ENCODE peak calls at places on chromosomes 12 and 14, in ten cellular contexts. C is SJSA1, F is transverse colon, Z is cardiac fibroblast, M is heart left ventricle, B is left ventricle myocardium inferior, N is pancreas, V is esophagus squamous epithelium, L is foreskin fibroblast, K is AG10803. X is an unnamed sample.

GRCh38 chr12:48924617-48925217 is 575 bp downstream of the FKBP11 start:
- DNase-seq in C (peak), F (peak), Z (peak), M (peak), B (peak), N (peak), V (no peak), L (peak), K (peak), X (peak)

GRCh38 chr12:119859241-119859640 is 17.9 kb downstream of the CIT start:
- DNase-seq in C (no peak), F (no peak), Z (no peak), M (no peak), B (no peak), N (no peak), V (no peak), L (no peak), K (no peak), X (no peak)

GRCh38 chr12:1117371-1117770 is 126.3 kb downstream of the ERC1 start:
- DNase-seq in C (no peak), F (no peak), Z (peak), M (no peak), B (no peak), N (no peak), V (no peak), L (peak), K (no peak), X (no peak)

GRCh38 chr14:29724991-29725390 is 202.7 kb downstream of the PRKD1 start:
- DNase-seq in C (no peak), F (no peak), Z (peak), M (no peak), B (no peak), N (peak), V (no peak), L (peak), K (no peak), X (peak)

GRCh38 chr12:27032679-27033078 is 10.3 kb downstream of the MED21 start:
- DNase-seq in C (no peak), F (no peak), Z (no peak), M (no peak), B (no peak), N (no peak), V (no peak), L (no peak), K (no peak), X (no peak)

GRCh38 chr14:100731846-100732765 is 5.4 kb downstream of the DLK1 start:
- DNase-seq in C (no peak), F (no peak), Z (no peak), M (peak), B (no peak), N (no peak), V (no peak), L (no peak), K (no peak), X (no peak)

GRCh38 chr12:6958609-6959375 is 7.6 kb downstream of the PTPN6 start:
- DNase-seq in C (no peak), F (peak), Z (no peak), M (peak), B (peak), N (no peak), V (no peak), L (no peak), K (no peak), X (peak)

GRCh38 chr12:6200266-6201198 is at the start of gene CD9:
- DNase-seq in C (peak), F (peak), Z (no peak), M (peak), B (peak), N (peak), V (no peak), L (peak), K (no peak), X (no peak)

GRCh38 chr12:101642115-101643067 is 47.6 kb downstream of the MYBPC1 start:
- DNase-seq in C (no peak), F (peak), Z (no peak), M (no peak), B (no peak), N (peak), V (no peak), L (peak), K (no peak), X (no peak)

GRCh38 chr12:93419388-93420034 is 22.2 kb downstream of the UBE2N start:
- DNase-seq in C (no peak), F (no peak), Z (peak), M (no peak), B (no peak), N (no peak), V (no peak), L (peak), K (peak), X (peak)

GRCh38 chr12:130195369-130195768 is 33.1 kb downstream of the FZD10 start:
- DNase-seq in C (no peak), F (no peak), Z (no peak), M (no peak), B (no peak), N (no peak), V (no peak), L (no peak), K (no peak), X (no peak)

GRCh38 chr14:20632448-20632830 is 9.1 kb downstream of the OR6S1 start:
- DNase-seq in C (no peak), F (no peak), Z (no peak), M (no peak), B (no peak), N (no peak), V (no peak), L (no peak), K (no peak), X (no peak)

GRCh38 chr14:55073856-55074255 is 22.4 kb downstream of the MAPK1IP1L start:
- DNase-seq in C (no peak), F (no peak), Z (peak), M (no peak), B (no peak), N (no peak), V (no peak), L (peak), K (peak), X (no peak)

GRCh38 chr14:23863836-23864235 is 89.7 kb upstream of the DHRS4 start:
- DNase-seq in C (no peak), F (no peak), Z (no peak), M (no peak), B (no peak), N (no peak), V (no peak), L (no peak), K (no peak), X (no peak)

GRCh38 chr14:52235866-52236510 is 31.5 kb upstream of the PTGDR start:
- DNase-seq in C (no peak), F (no peak), Z (no peak), M (no peak), B (no peak), N (no peak), V (no peak), L (no peak), K (no peak), X (no peak)

GRCh38 chr12:75766263-75767160 is 255.1 kb upstream of the KRR1 start:
- DNase-seq in C (no peak), F (no peak), Z (peak), M (no peak), B (no peak), N (no peak), V (no peak), L (peak), K (no peak), X (no peak)

GRCh38 chr12:54411398-54412241 is 7.4 kb downstream of the ITGA5 start:
- DNase-seq in C (peak), F (peak), Z (peak), M (peak), B (peak), N (no peak), V (no peak), L (peak), K (peak), X (no peak)

DNA sequence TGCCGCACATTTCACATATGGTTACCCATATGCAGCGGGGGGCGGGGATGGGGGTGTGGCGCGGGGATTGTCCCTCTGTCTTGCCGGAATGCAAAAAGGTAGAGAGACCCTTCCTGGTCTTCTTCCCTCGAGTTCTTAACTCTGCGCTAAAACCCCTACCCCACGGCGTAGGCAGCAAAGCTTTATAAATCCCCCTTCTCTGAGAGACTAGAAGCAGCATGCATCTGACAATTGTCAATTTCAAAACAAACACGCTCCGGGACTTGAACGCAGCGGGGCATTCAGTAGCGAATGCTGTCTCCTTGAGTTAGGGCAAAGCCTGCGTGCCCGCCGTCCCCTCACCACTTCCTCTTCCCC is 1.8 kb downstream of the PRMT8 start:
- DNase-seq in C (no peak), F (no peak), Z (no peak), M (no peak), B (no peak), N (no peak), V (no peak), L (no peak), K (no peak), X (no peak)
- H3K4me3 ChIP-seq in C (no peak), F (no peak), Z (no peak), M (peak), B (peak), N (peak), V (no peak), L (no peak), K (no peak), X (no peak)

GRCh38 chr12:91182664-91183455 is at the start of gene DCN:
- DNase-seq in C (no peak), F (no peak), Z (peak), M (no peak), B (no peak), N (no peak), V (no peak), L (peak), K (peak), X (no peak)
- H3K4me3 ChIP-seq in C (peak), F (no peak), Z (peak), M (peak), B (peak), N (no peak), V (peak), L (peak), K (peak), X (no peak)

DNA sequence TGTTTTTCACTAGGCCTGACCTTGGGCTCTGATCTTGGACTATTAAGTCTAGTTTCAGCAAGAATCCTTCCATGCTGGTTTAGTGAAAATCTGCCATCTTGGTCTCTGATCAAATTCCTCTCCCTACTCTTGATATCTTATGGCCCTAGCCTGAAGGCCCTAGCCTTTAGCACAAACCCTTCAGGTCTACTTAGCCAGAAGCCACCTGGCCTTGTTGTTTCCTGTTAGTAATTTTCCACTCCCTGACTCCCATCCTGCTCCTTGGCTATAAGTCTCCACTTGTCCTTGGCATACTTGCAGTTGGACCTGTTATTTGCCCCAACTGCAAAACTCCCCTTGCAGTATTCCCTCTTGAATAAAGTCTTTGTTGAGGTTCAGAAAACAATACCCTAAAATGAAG is 241.4 kb downstream of the ADAMTS20 start:
- DNase-seq in C (no peak), F (no peak), Z (no peak), M (no peak), B (no peak), N (no peak), V (no peak), L (no peak), K (no peak), X (no peak)
- H3K4me3 ChIP-seq in C (no peak), F (no peak), Z (no peak), M (no peak), B (no peak), N (no peak), V (no peak), L (no peak), K (no peak), X (no peak)

DNA sequence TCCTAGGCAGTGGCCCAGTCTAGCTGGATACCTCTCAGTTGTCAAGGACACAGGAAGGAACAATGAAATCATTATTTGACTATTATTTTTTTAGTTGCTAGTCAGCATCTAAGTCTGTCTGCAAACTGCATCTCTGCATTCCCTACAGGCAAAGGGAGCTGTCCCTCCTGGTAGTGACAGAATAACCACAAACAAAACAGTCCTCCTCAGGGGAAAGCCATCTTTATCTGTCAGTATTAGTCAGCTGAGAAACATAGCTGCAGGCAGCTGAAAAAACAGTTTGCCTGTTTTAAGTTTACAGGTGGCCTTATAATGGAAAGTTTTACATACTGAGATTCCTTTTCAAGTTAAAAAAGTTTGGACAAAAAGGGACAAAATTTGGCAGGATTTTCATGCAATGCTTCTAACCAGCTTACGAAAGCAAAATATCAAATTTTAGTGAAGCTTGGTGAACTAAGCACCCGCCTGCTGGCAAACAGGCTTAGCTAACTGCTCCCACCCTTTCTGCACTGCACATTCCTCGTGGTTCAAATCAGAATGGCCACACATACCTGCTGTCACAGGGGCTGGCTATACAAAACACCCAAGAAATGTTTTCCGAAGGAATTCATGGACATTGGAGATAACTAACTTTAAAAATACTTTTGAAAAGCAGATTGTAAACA is 29.4 kb downstream of the SLC25A21 start:
- DNase-seq in C (peak), F (no peak), Z (peak), M (no peak), B (no peak), N (no peak), V (no peak), L (peak), K (peak), X (no peak)
- H3K4me3 ChIP-seq in C (no peak), F (no peak), Z (no peak), M (no peak), B (no peak), N (no peak), V (no peak), L (no peak), K (no peak), X (no peak)

GRCh38 chr12:22275847-22276246 is 58.7 kb downstream of the ST8SIA1 start:
- DNase-seq in C (peak), F (peak), Z (peak), M (peak), B (peak), N (peak), V (peak), L (peak), K (peak), X (no peak)
- H3K4me3 ChIP-seq in C (no peak), F (no peak), Z (peak), M (no peak), B (peak), N (no peak), V (peak), L (no peak), K (peak), X (no peak)

X was measured in Jurkat, Clone E6-1.